ENCODE peak calls at places on chromosomes 16 and 17, in six cellular contexts. Q is right cardiac atrium; C is activated naive CD4-positive, alpha-beta T cell treated with anti-CD3 and anti-CD28 coated beads, Interleukin-2, amount 50 U/mL, for 72 hours; V is upper lobe of right lung; F is activated T-cell treated with anti-CD3 and anti-CD28 coated beads, Interleukin-2, amount 50 U/mL, for 72 hours; N is stimulated activated naive B cell treated with anti-CD40 and anti-IgM and Interleukin-4, amounts not matched to agents 10 μg/mL and 1 μg/mL and 100 μg/mL, for 72 hours. E is an unnamed sample.

GRCh38 chr16:56119138-56119537 is 72.2 kb upstream of the GNAO1 start:
- ATAC-seq in Q (no peak), C (peak), V (no peak), F (peak), N (peak), E (no peak)

GRCh38 chr16:77541131-77541530 is 106.3 kb upstream of the ADAMTS18 start:
- ATAC-seq in Q (no peak), C (no peak), V (no peak), F (no peak), N (no peak), E (no peak)

GRCh38 chr16:75296606-75297005 is 45.2 kb upstream of the BCAR1 start:
- ATAC-seq in Q (peak), C (no peak), V (no peak), F (no peak), N (no peak), E (no peak)

GRCh38 chr17:41777579-41778188 is 8.8 kb downstream of the JUP start:
- ATAC-seq in Q (peak), C (no peak), V (peak), F (no peak), N (no peak), E (no peak)

GRCh38 chr17:27318228-27318627 is 24.3 kb downstream of the WSB1 start:
- ATAC-seq in Q (no peak), C (no peak), V (no peak), F (no peak), N (no peak), E (no peak)

GRCh38 chr17:49315974-49316570 is 46.0 kb downstream of the ZNF652 start:
- ATAC-seq in Q (no peak), C (no peak), V (no peak), F (no peak), N (peak), E (no peak)

GRCh38 chr17:50328926-50329325 is 17.0 kb upstream of the XYLT2 start:
- ATAC-seq in Q (no peak), C (no peak), V (no peak), F (no peak), N (no peak), E (no peak)

GRCh38 chr16:19135896-19136438 is 22.2 kb downstream of the ITPRIPL2 start:
- ATAC-seq in Q (no peak), C (no peak), V (peak), F (no peak), N (no peak), E (peak)

GRCh38 chr16:66717112-66717675 is 20.7 kb upstream of the CMTM4 start:
- ATAC-seq in Q (peak), C (peak), V (peak), F (no peak), N (peak), E (peak)

GRCh38 chr17:42315402-42316156 is 27.3 kb downstream of the STAT5A start:
- ATAC-seq in Q (no peak), C (no peak), V (no peak), F (no peak), N (peak), E (no peak)

GRCh38 chr16:67969286-67970039 is 1.0 kb upstream of the SLC12A4 start:
- ATAC-seq in Q (peak), C (no peak), V (no peak), F (no peak), N (no peak), E (no peak)

GRCh38 chr16:11232852-11233726 is 22.9 kb downstream of the SOCS1 start:
- ATAC-seq in Q (peak), C (peak), V (peak), F (peak), N (peak), E (peak)

GRCh38 chr17:42553866-42554249 is 1.1 kb downstream of the HSD17B1 start:
- ATAC-seq in Q (peak), C (peak), V (peak), F (no peak), N (peak), E (peak)

GRCh38 chr17:45791935-45792334 is 7.8 kb downstream of the CRHR1 start:
- ATAC-seq in Q (no peak), C (no peak), V (peak), F (no peak), N (no peak), E (peak)

GRCh38 chr17:4833178-4833940 is at the start of gene MINK1:
- ATAC-seq in Q (peak), C (peak), V (peak), F (peak), N (peak), E (peak)

GRCh38 chr16:79128706-79129105 is 471.8 kb downstream of the MAF start:
- ATAC-seq in Q (no peak), C (no peak), V (no peak), F (no peak), N (no peak), E (no peak)

GRCh38 chr17:61323696-61324539 is 75.7 kb upstream of the TBX2 start:
- ATAC-seq in Q (no peak), C (no peak), V (no peak), F (no peak), N (no peak), E (no peak)

GRCh38 chr17:10171057-10171456 is 27.3 kb downstream of the GAS7 start:
- ATAC-seq in Q (peak), C (no peak), V (no peak), F (no peak), N (no peak), E (no peak)

GRCh38 chr16:57518520-57518919 is 17.9 kb downstream of the CCDC102A start:
- ATAC-seq in Q (no peak), C (no peak), V (no peak), F (no peak), N (no peak), E (no peak)

GRCh38 chr16:71873199-71873598 is 10.8 kb downstream of the ZNF821 start:
- ATAC-seq in Q (no peak), C (no peak), V (no peak), F (no peak), N (no peak), E (no peak)

GRCh38 chr17:57869599-57870282 is 19.9 kb upstream of the MRPS23 start:
- ATAC-seq in Q (no peak), C (no peak), V (no peak), F (no peak), N (no peak), E (peak)

GRCh38 chr17:77516902-77517301 is 376.1 kb downstream of the SEC14L1 start:
- ATAC-seq in Q (no peak), C (peak), V (no peak), F (peak), N (no peak), E (no peak)

GRCh38 chr16:83887088-83887487 is 11.8 kb upstream of the MLYCD start:
- ATAC-seq in Q (no peak), C (no peak), V (no peak), F (no peak), N (no peak), E (no peak)

GRCh38 chr17:41654134-41654907 is 29.9 kb upstream of the KRT17 start:
- ATAC-seq in Q (no peak), C (no peak), V (peak), F (no peak), N (no peak), E (peak)

GRCh38 chr17:16171613-16172012 is 43.7 kb downstream of the NCOR1 start:
- ATAC-seq in Q (no peak), C (no peak), V (peak), F (no peak), N (no peak), E (no peak)

GRCh38 chr16:77918792-77919707 is 103.3 kb upstream of the CLEC3A start:
- ATAC-seq in Q (peak), C (no peak), V (peak), F (no peak), N (no peak), E (no peak)

GRCh38 chr17:55660171-55660886 is 62.3 kb downstream of the TMEM100 start:
- ATAC-seq in Q (peak), C (no peak), V (no peak), F (no peak), N (no peak), E (no peak)

GRCh38 chr16:57898961-57899360 is 72.0 kb downstream of the CNGB1 start:
- ATAC-seq in Q (no peak), C (no peak), V (no peak), F (no peak), N (no peak), E (peak)

GRCh38 chr17:27206447-27206846 is 87.5 kb upstream of the WSB1 start:
- ATAC-seq in Q (no peak), C (no peak), V (peak), F (no peak), N (peak), E (peak)

GRCh38 chr17:57600092-57600491 is 145.0 kb downstream of the CCDC182 start:
- ATAC-seq in Q (peak), C (peak), V (peak), F (peak), N (no peak), E (no peak)

GRCh38 chr16:69561901-69562300 is 3.9 kb upstream of the NFAT5 start:
- ATAC-seq in Q (no peak), C (no peak), V (no peak), F (no peak), N (no peak), E (no peak)

GRCh38 chr16:57175896-57176295 is 9.9 kb downstream of the PSME3IP1 start:
- ATAC-seq in Q (no peak), C (no peak), V (peak), F (no peak), N (no peak), E (no peak)

GRCh38 chr17:64084940-64085649 is 44.8 kb downstream of the ERN1 start:
- ATAC-seq in Q (no peak), C (no peak), V (no peak), F (no peak), N (no peak), E (no peak)

GRCh38 chr17:74351552-74352210 is 10.0 kb downstream of the BTBD17 start:
- ATAC-seq in Q (no peak), C (no peak), V (no peak), F (peak), N (peak), E (no peak)

E was measured in esophagus mucosa.